ENCODE peak calls at places on chromosomes 6 and 20, in five cellular contexts. One of them, this sample, is unnamed.

GRCh38 chr20:38162149-38162548 is 2.9 kb downstream of the TGM2 start:
- DNase-seq in bronchial epithelial cell: no peak
- DNase-seq in neural crest cell: no peak
- DNase-seq in HL-60: no peak
- DNase-seq in HFFc6: no peak
- DNase-seq in this sample: no peak

GRCh38 chr6:163705923-163706322 is 291.4 kb downstream of the QKI start:
- DNase-seq in bronchial epithelial cell: no peak
- DNase-seq in neural crest cell: no peak
- DNase-seq in HL-60: no peak
- DNase-seq in HFFc6: no peak
- DNase-seq in this sample: no peak

GRCh38 chr6:40268166-40268958 is 318.8 kb downstream of the LRFN2 start:
- DNase-seq in bronchial epithelial cell: no peak
- DNase-seq in neural crest cell: no peak
- DNase-seq in HL-60: no peak
- DNase-seq in HFFc6: no peak
- DNase-seq in this sample: no peak

GRCh38 chr6:133553652-133554051 is 312.5 kb downstream of the EYA4 start:
- DNase-seq in bronchial epithelial cell: peak
- DNase-seq in neural crest cell: peak
- DNase-seq in HL-60: peak
- DNase-seq in HFFc6: peak
- DNase-seq in this sample: peak

GRCh38 chr20:45218133-45218532 is 3.0 kb upstream of the SEMG2 start:
- DNase-seq in bronchial epithelial cell: no peak
- DNase-seq in neural crest cell: no peak
- DNase-seq in HL-60: no peak
- DNase-seq in HFFc6: no peak
- DNase-seq in this sample: peak

GRCh38 chr20:10171864-10172751 is 46.5 kb upstream of the SNAP25 start:
- DNase-seq in bronchial epithelial cell: peak
- DNase-seq in neural crest cell: peak
- DNase-seq in HL-60: no peak
- DNase-seq in HFFc6: no peak
- DNase-seq in this sample: peak

GRCh38 chr6:89970609-89971337 is 76.5 kb downstream of the GJA10 start:
- DNase-seq in bronchial epithelial cell: peak
- DNase-seq in neural crest cell: peak
- DNase-seq in HL-60: peak
- DNase-seq in HFFc6: peak
- DNase-seq in this sample: peak

GRCh38 chr20:4633780-4634179 is 87.9 kb upstream of the PRND start:
- DNase-seq in bronchial epithelial cell: peak
- DNase-seq in neural crest cell: no peak
- DNase-seq in HL-60: no peak
- DNase-seq in HFFc6: peak
- DNase-seq in this sample: no peak

GRCh38 chr20:23517719-23518118 is 26.8 kb downstream of the CST8 start:
- DNase-seq in bronchial epithelial cell: no peak
- DNase-seq in neural crest cell: no peak
- DNase-seq in HL-60: no peak
- DNase-seq in HFFc6: no peak
- DNase-seq in this sample: no peak

GRCh38 chr6:44653761-44654218 is 266.3 kb downstream of the CDC5L start:
- DNase-seq in bronchial epithelial cell: no peak
- DNase-seq in neural crest cell: no peak
- DNase-seq in HL-60: no peak
- DNase-seq in HFFc6: peak
- DNase-seq in this sample: no peak

GRCh38 chr6:165834613-165835259 is 171.7 kb upstream of the PDE10A start:
- DNase-seq in bronchial epithelial cell: peak
- DNase-seq in neural crest cell: no peak
- DNase-seq in HL-60: no peak
- DNase-seq in HFFc6: no peak
- DNase-seq in this sample: no peak

GRCh38 chr6:110140650-110141049 is 38.8 kb downstream of the WASF1 start:
- DNase-seq in bronchial epithelial cell: peak
- DNase-seq in neural crest cell: no peak
- DNase-seq in HL-60: no peak
- DNase-seq in HFFc6: peak
- DNase-seq in this sample: no peak

GRCh38 chr6:57822896-57823358 is 505.5 kb downstream of the PRIM2 start:
- DNase-seq in bronchial epithelial cell: peak
- DNase-seq in neural crest cell: no peak
- DNase-seq in HL-60: no peak
- DNase-seq in HFFc6: peak
- DNase-seq in this sample: no peak

GRCh38 chr6:3228046-3228671 is 706 bp upstream of the TUBB2B start:
- DNase-seq in bronchial epithelial cell: no peak
- DNase-seq in neural crest cell: peak
- DNase-seq in HL-60: no peak
- DNase-seq in HFFc6: no peak
- DNase-seq in this sample: peak

DNA sequence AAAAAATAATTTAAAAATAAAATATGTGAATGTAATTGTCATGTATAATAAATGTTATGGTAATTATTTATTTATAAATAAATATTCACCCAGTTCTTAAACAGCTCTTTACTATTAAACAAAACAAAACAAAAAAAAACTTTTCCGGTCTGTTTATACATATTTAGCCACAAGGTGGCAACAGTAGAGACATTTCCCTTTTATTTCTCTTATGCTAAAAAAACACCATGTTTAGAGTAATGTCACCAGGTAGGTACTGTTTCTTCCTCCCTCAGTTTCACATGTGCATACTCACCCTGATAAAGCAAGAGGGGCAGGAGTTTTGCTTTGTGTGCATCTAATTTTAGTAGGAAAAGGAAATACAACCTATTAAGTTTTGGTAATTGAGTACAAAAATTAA is 610.4 kb upstream of the IMPG1 start:
- DNase-seq in bronchial epithelial cell: peak
- DNase-seq in neural crest cell: no peak
- DNase-seq in HL-60: no peak
- DNase-seq in HFFc6: peak
- DNase-seq in this sample: no peak
- TF ChIP-seq CTCF in bronchial epithelial cell: peak
- TF ChIP-seq CTCF in neural crest cell: peak
- TF ChIP-seq CTCF in HL-60: no peak
- TF ChIP-seq CTCF in HFFc6: peak
- TF ChIP-seq CTCF in this sample: peak

GRCh38 chr6:28243946-28244345 is 8.1 kb downstream of the ZKSCAN4 start:
- DNase-seq in bronchial epithelial cell: no peak
- DNase-seq in neural crest cell: no peak
- DNase-seq in HL-60: no peak
- DNase-seq in HFFc6: no peak
- DNase-seq in this sample: no peak
- TF ChIP-seq CTCF in bronchial epithelial cell: no peak
- TF ChIP-seq CTCF in neural crest cell: no peak
- TF ChIP-seq CTCF in HL-60: no peak
- TF ChIP-seq CTCF in HFFc6: no peak
- TF ChIP-seq CTCF in this sample: no peak

GRCh38 chr6:4405609-4406212 is 270.3 kb upstream of the ECI2 start:
- DNase-seq in bronchial epithelial cell: no peak
- DNase-seq in neural crest cell: no peak
- DNase-seq in HL-60: no peak
- DNase-seq in HFFc6: no peak
- DNase-seq in this sample: no peak
- TF ChIP-seq CTCF in bronchial epithelial cell: no peak
- TF ChIP-seq CTCF in neural crest cell: no peak
- TF ChIP-seq CTCF in HL-60: no peak
- TF ChIP-seq CTCF in HFFc6: no peak
- TF ChIP-seq CTCF in this sample: no peak

GRCh38 chr20:49601153-49601924 is 33.4 kb upstream of the PTGIS start:
- DNase-seq in bronchial epithelial cell: no peak
- DNase-seq in neural crest cell: no peak
- DNase-seq in HL-60: no peak
- DNase-seq in HFFc6: no peak
- DNase-seq in this sample: no peak
- TF ChIP-seq CTCF in bronchial epithelial cell: no peak
- TF ChIP-seq CTCF in neural crest cell: no peak
- TF ChIP-seq CTCF in HL-60: no peak
- TF ChIP-seq CTCF in HFFc6: no peak
- TF ChIP-seq CTCF in this sample: no peak

DNA sequence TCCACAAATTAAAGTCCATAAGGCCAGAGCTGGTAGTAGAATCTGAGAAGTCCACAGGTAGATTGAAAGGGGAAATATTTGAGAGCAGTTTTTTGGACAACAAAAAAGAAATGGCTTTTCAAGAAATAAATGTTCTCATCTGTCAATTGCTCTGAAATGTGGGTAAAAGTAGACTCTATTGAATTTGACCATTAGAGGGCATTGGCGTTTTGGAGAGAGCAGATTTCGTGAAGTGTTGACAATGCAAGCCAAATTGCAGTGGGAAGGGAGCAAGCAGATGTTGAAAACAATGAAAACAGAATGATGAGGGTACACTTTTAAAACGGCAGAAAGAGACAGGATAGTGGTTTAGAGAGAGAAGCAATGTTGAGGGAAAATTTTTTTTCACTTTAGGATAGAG is 149.1 kb upstream of the FAM83B start:
- DNase-seq in bronchial epithelial cell: peak
- DNase-seq in neural crest cell: no peak
- DNase-seq in HL-60: no peak
- DNase-seq in HFFc6: no peak
- DNase-seq in this sample: no peak
- TF ChIP-seq CTCF in bronchial epithelial cell: peak
- TF ChIP-seq CTCF in neural crest cell: peak
- TF ChIP-seq CTCF in HL-60: no peak
- TF ChIP-seq CTCF in HFFc6: peak
- TF ChIP-seq CTCF in this sample: peak

DNA sequence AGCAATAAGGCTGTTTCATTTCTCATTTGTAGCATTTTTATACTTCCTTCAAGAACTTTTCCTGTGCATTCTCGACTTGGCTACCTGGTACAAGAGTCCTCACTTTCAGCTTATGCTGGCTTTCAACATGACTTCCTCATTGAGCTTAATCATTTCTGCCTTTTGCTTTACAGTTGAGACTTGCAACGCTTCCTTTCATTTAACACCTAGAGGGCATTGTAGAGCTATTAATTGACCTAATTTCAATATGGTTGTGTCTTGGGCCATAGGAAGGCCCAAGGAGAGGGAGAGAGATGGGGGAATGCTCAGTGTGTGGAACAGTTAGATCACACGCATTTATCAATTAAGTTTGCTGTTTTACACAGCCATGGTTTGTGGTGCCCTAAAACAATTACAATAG is 37.2 kb downstream of the SLC22A2 start:
- DNase-seq in bronchial epithelial cell: peak
- DNase-seq in neural crest cell: no peak
- DNase-seq in HL-60: peak
- DNase-seq in HFFc6: no peak
- DNase-seq in this sample: no peak
- TF ChIP-seq CTCF in bronchial epithelial cell: peak
- TF ChIP-seq CTCF in neural crest cell: no peak
- TF ChIP-seq CTCF in HL-60: no peak
- TF ChIP-seq CTCF in HFFc6: no peak
- TF ChIP-seq CTCF in this sample: no peak

GRCh38 chr20:49910340-49910706 is 5.0 kb downstream of the SPATA2 start:
- DNase-seq in bronchial epithelial cell: no peak
- DNase-seq in neural crest cell: no peak
- DNase-seq in HL-60: no peak
- DNase-seq in HFFc6: no peak
- DNase-seq in this sample: no peak

GRCh38 chr20:49907405-49908257 is 7.7 kb downstream of the SPATA2 start:
- DNase-seq in bronchial epithelial cell: no peak
- DNase-seq in neural crest cell: no peak
- DNase-seq in HL-60: no peak
- DNase-seq in HFFc6: no peak
- DNase-seq in this sample: no peak

GRCh38 chr20:49906615-49907154 is 8.6 kb downstream of the SPATA2 start:
- DNase-seq in bronchial epithelial cell: no peak
- DNase-seq in neural crest cell: no peak
- DNase-seq in HL-60: no peak
- DNase-seq in HFFc6: no peak
- DNase-seq in this sample: no peak

GRCh38 chr20:49908258-49908565 is 7.1 kb downstream of the SPATA2 start:
- DNase-seq in bronchial epithelial cell: no peak
- DNase-seq in neural crest cell: no peak
- DNase-seq in HL-60: no peak
- DNase-seq in HFFc6: no peak
- DNase-seq in this sample: no peak

DNA sequence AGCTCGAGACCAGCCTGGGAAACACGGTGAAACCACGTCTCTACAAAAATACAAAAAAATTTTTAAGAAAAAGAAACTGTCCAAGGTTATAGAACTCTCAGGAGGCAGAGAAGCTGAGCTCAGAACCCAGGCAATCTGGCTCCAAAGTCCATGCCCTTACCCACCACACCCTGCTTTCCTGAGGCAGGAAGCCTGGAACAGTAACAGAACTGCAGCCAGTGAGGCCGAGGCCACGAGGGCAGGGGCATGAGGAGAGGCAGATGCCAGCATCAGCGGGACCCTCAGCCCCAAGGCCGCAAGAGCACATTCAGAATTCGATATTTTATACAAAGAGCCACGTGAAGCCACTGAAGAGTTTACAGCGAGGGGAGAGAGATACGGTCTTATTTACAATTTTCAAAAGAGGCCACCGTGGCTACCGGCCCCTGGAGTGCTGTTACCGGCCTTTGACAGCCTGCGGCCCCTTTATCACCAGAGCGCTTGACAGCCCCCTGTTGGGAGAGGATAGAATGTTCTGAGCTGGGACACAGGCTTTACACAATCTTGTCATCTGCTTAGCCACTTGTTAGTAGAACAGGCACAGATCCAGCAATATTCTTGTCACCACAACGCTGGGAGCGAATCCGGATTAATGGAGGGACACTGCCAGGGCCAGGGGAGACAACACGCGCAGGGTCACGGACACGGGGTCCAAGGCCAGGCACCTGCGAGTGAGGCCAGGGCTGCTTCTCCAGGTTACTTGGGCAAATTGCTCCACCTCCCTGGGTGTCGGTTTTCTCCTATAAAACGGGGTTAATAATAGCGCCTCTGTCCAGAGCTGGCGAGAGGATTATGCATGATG is 5.6 kb downstream of the SPATA2 start:
- DNase-seq in bronchial epithelial cell: no peak
- DNase-seq in neural crest cell: no peak
- DNase-seq in HL-60: no peak
- DNase-seq in HFFc6: no peak
- DNase-seq in this sample: peak
- TF ChIP-seq CTCF in bronchial epithelial cell: no peak
- TF ChIP-seq CTCF in neural crest cell: peak
- TF ChIP-seq CTCF in HL-60: no peak
- TF ChIP-seq CTCF in HFFc6: peak
- TF ChIP-seq CTCF in this sample: peak

This sample was measured in BE2C.